ENCODE peak calls at places on chromosomes 1 and 21, in ten cellular contexts. N is heart right ventricle; K is heart left ventricle; P is aorta; E is IMR-90; F is psoas muscle; M is PC-9; U is K562; H is breast epithelium; I is CD8-positive, alpha-beta memory T cell. R is an unnamed sample.

GRCh38 chr1:208974721-208975120 is 608.8 kb upstream of the CAMK1G start:
- DNase-seq in N (no peak), K (no peak), P (no peak), E (no peak), F (no peak), M (no peak), U (no peak), H (no peak), I (no peak), R (no peak)

GRCh38 chr21:45224189-45224938 is 63.3 kb downstream of the POFUT2 start:
- DNase-seq in N (no peak), K (peak; percentile 26), P (peak; percentile 79), E (peak; percentile 52), F (no peak), M (no peak), U (peak; percentile 35), H (no peak), I (peak; percentile 74), R (no peak)

GRCh38 chr1:158043232-158043631 is 49.8 kb downstream of the KIRREL1 start:
- DNase-seq in N (no peak), K (no peak), P (no peak), E (no peak), F (no peak), M (no peak), U (no peak), H (no peak), I (no peak), R (no peak)

GRCh38 chr1:78543941-78544630 is 53.3 kb downstream of the PTGFR start:
- DNase-seq in N (no peak), K (no peak), P (no peak), E (no peak), F (no peak), M (no peak), U (no peak), H (no peak), I (no peak), R (no peak)

GRCh38 chr1:244046907-244047738 is 4.0 kb upstream of the ZBTB18 start:
- DNase-seq in N (no peak), K (no peak), P (no peak), E (peak; percentile 31), F (no peak), M (peak; percentile 24), U (no peak), H (no peak), I (no peak), R (peak; percentile 78)

GRCh38 chr1:23156940-23157339 is 11.7 kb downstream of the LUZP1 start:
- DNase-seq in N (no peak), K (no peak), P (no peak), E (no peak), F (no peak), M (no peak), U (no peak), H (no peak), I (no peak), R (no peak)

GRCh38 chr1:162549001-162549400 is 12.5 kb upstream of the UAP1 start:
- DNase-seq in N (no peak), K (no peak), P (no peak), E (no peak), F (no peak), M (no peak), U (no peak), H (no peak), I (no peak), R (no peak)

GRCh38 chr1:202165942-202166843 is 5.8 kb upstream of the PTPN7 start:
- DNase-seq in N (no peak), K (no peak), P (no peak), E (peak; percentile 12), F (no peak), M (no peak), U (peak; percentile 56), H (no peak), I (no peak), R (no peak)

GRCh38 chr1:202162418-202163280 is 2.2 kb upstream of the PTPN7 start:
- DNase-seq in N (no peak), K (no peak), P (no peak), E (no peak), F (no peak), M (no peak), U (peak; percentile 50), H (no peak), I (no peak), R (peak; percentile 32)

GRCh38 chr1:30414851-30415165 is 308.6 kb downstream of the MATN1 start:
- DNase-seq in N (no peak), K (no peak), P (no peak), E (no peak), F (no peak), M (no peak), U (no peak), H (no peak), I (no peak), R (no peak)

GRCh38 chr21:45835301-45836267 is 146.0 kb upstream of the COL6A1 start:
- DNase-seq in N (no peak), K (no peak), P (peak; percentile 62), E (no peak), F (no peak), M (no peak), U (no peak), H (no peak), I (no peak), R (no peak)

GRCh38 chr1:119336738-119337315 is 31.8 kb upstream of the HAO2 start:
- DNase-seq in N (no peak), K (no peak), P (no peak), E (no peak), F (no peak), M (no peak), U (no peak), H (no peak), I (no peak), R (no peak)

GRCh38 chr1:109760581-109761226 is 3.0 kb downstream of the EPS8L3 start:
- DNase-seq in N (no peak), K (peak; percentile 2), P (peak; percentile 45), E (no peak), F (no peak), M (no peak), U (no peak), H (no peak), I (no peak), R (no peak)

GRCh38 chr1:184555665-184556641 is 169.1 kb downstream of the C1orf21 start:
- DNase-seq in N (no peak), K (peak; percentile 20), P (no peak), E (no peak), F (no peak), M (no peak), U (no peak), H (no peak), I (no peak), R (no peak)

GRCh38 chr21:39033878-39034589 is 149.2 kb downstream of the PSMG1 start:
- DNase-seq in N (peak; percentile 31), K (no peak), P (peak; percentile 77), E (no peak), F (no peak), M (peak; percentile 31), U (no peak), H (no peak), I (no peak), R (peak; percentile 94)

GRCh38 chr1:11157867-11158266 is 31.3 kb upstream of the ANGPTL7 start:
- DNase-seq in N (peak; percentile 32), K (peak; percentile 21), P (no peak), E (peak; percentile 54), F (peak; percentile 73), M (no peak), U (no peak), H (no peak), I (no peak), R (no peak)

GRCh38 chr1:198267921-198268320 is 111.1 kb downstream of the NEK7 start:
- DNase-seq in N (no peak), K (no peak), P (no peak), E (peak; percentile 86), F (no peak), M (no peak), U (no peak), H (no peak), I (no peak), R (no peak)

GRCh38 chr1:227880342-227880924 is 65.0 kb downstream of the PRSS38 start:
- DNase-seq in N (no peak), K (no peak), P (no peak), E (no peak), F (no peak), M (no peak), U (no peak), H (no peak), I (no peak), R (no peak)

GRCh38 chr1:167509587-167509986 is 8.7 kb downstream of the CD247 start:
- DNase-seq in N (no peak), K (no peak), P (no peak), E (no peak), F (no peak), M (no peak), U (peak; percentile 4), H (no peak), I (no peak), R (no peak)
- H3K4me1 ChIP-seq in N (no peaks in the 10 kb centered on the region), K (no peaks in the 10 kb centered on the region), P (no peaks in the 10 kb centered on the region), E (no peaks in the 10 kb centered on the region), F (no peaks in the 10 kb centered on the region), M (no peaks in the 10 kb centered on the region), U (no peaks in the 10 kb centered on the region), H (no peaks in the 10 kb centered on the region), I (peaks cover 92% of the 10 kb centered on the region), R (no peaks in the 10 kb centered on the region)

DNA sequence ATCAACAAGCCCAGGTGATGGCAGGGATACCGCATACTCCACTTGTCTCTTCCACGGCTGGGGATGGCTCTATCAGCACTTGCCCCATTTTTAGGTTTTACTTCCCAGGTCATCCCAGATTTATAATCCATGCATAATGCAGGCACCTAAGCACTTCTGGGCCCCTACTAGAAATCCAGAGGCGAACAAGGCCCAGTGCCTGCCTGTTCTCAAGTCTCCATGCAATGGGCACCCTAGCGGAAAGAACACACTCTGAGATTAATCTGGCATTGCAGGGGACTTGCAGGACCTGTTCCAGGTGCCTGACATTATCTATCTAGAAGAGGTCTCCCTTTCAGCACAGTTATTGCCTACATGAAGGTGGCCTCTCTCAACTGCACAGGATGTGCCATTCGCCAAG is 39.8 kb downstream of the HIVEP3 start:
- DNase-seq in N (no peak), K (no peak), P (no peak), E (no peak), F (no peak), M (no peak), U (no peak), H (no peak), I (no peak), R (no peak)
- H3K4me1 ChIP-seq in N (peaks cover 16% of the 10 kb centered on the region), K (peaks cover 12% of the 10 kb centered on the region), P (no peaks in the 10 kb centered on the region), E (peaks cover 3% of the 10 kb centered on the region), F (peaks cover 56% of the 10 kb centered on the region), M (peaks cover 58% of the 10 kb centered on the region), U (peaks cover 26% of the 10 kb centered on the region), H (no peaks in the 10 kb centered on the region), I (peaks cover 6% of the 10 kb centered on the region), R (peaks cover 6% of the 10 kb centered on the region)

GRCh38 chr1:40383488-40384412 is 10.2 kb downstream of the SMAP2 start:
- DNase-seq in N (no peak), K (no peak), P (no peak), E (peak; percentile 93), F (no peak), M (no peak), U (peak; percentile 44), H (no peak), I (no peak), R (no peak)
- H3K4me1 ChIP-seq in N (peaks cover 11% of the 10 kb centered on the region), K (peaks cover 7% of the 10 kb centered on the region), P (no peaks in the 10 kb centered on the region), E (peaks cover 18% of the 10 kb centered on the region), F (peaks cover 35% of the 10 kb centered on the region), M (no peaks in the 10 kb centered on the region), U (peaks cover 65% of the 10 kb centered on the region), H (no peaks in the 10 kb centered on the region), I (peaks cover 89% of the 10 kb centered on the region), R (peaks cover 20% of the 10 kb centered on the region)

DNA sequence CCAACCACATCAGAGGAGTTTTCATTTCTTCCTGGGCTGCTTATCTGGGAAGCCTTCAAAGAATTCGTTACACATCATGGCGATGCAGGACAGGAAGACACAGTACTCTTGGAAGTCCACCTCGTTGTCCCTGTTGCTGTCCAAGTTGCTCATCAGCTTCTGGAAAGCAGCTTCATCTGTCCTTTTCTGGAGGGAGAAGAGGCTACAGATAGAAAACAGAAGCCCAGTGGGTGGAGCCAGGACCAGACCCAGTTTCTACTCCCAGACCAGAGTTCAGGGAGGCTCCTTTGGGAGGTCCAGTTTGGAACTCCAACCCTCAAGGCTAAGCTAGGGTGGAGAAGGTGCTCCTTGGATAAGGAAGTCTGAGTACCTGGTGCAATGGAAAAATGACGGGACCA is 1.9 kb downstream of the S100A4 start:
- DNase-seq in N (no peak), K (no peak), P (no peak), E (no peak), F (no peak), M (no peak), U (no peak), H (no peak), I (no peak), R (no peak)
- H3K4me1 ChIP-seq in N (peaks cover 20% of the 10 kb centered on the region), K (peaks cover 30% of the 10 kb centered on the region), P (no peaks in the 10 kb centered on the region), E (peaks cover 38% of the 10 kb centered on the region), F (peaks cover 10% of the 10 kb centered on the region), M (peaks cover 92% of the 10 kb centered on the region), U (peaks cover 80% of the 10 kb centered on the region), H (peaks cover 11% of the 10 kb centered on the region), I (peaks cover 82% of the 10 kb centered on the region), R (peaks cover 7% of the 10 kb centered on the region)